ENCODE peak calls at places on chromosomes 3 and 15, in nine cellular contexts. U, Y, I, G, L, T, D, E and F are unnamed samples.

GRCh38 chr3:43260412-43260811 is 25.9 kb upstream of the SNRK start:
- DNase-seq in U (no peak), Y (no peak), I (no peak), G (peak), L (peak), T (peak), D (no peak), E (no peak), F (no peak)

GRCh38 chr3:53350652-53351051 is 3.3 kb upstream of the DCP1A start:
- DNase-seq in U (no peak), Y (no peak), I (no peak), G (no peak), L (peak), T (peak), D (peak), E (peak), F (no peak)

GRCh38 chr3:39126532-39127071 is 19.1 kb downstream of the TTC21A start:
- DNase-seq in U (no peak), Y (no peak), I (no peak), G (no peak), L (peak), T (peak), D (peak), E (peak), F (peak)

GRCh38 chr3:1960506-1960905 is 138.2 kb upstream of the CNTN4 start:
- DNase-seq in U (no peak), Y (no peak), I (no peak), G (no peak), L (no peak), T (no peak), D (no peak), E (no peak), F (no peak)

GRCh38 chr3:142660904-142661303 is 62.9 kb upstream of the TRPC1 start:
- DNase-seq in U (no peak), Y (no peak), I (no peak), G (no peak), L (no peak), T (no peak), D (no peak), E (no peak), F (no peak)

GRCh38 chr15:47717036-47717611 is at the start of gene SEMA6D:
- DNase-seq in U (no peak), Y (peak), I (peak), G (peak), L (peak), T (peak), D (peak), E (peak), F (peak)

GRCh38 chr15:101368086-101368780 is 73.2 kb upstream of the SNRPA1 start:
- DNase-seq in U (no peak), Y (peak), I (no peak), G (no peak), L (no peak), T (no peak), D (no peak), E (no peak), F (no peak)

GRCh38 chr15:89034305-89034704 is 54.0 kb upstream of the ABHD2 start:
- DNase-seq in U (no peak), Y (no peak), I (no peak), G (peak), L (peak), T (peak), D (peak), E (no peak), F (no peak)

GRCh38 chr15:89492934-89493631 is 3.3 kb downstream of the RHCG start:
- DNase-seq in U (no peak), Y (no peak), I (no peak), G (no peak), L (no peak), T (no peak), D (no peak), E (peak), F (no peak)

GRCh38 chr3:51538115-51538458 is 432 bp upstream of the RAD54L2 start:
- DNase-seq in U (no peak), Y (no peak), I (no peak), G (no peak), L (peak), T (no peak), D (no peak), E (no peak), F (no peak)

GRCh38 chr3:176490357-176490756 is 706.9 kb downstream of the TBL1XR1 start:
- DNase-seq in U (no peak), Y (no peak), I (no peak), G (no peak), L (no peak), T (no peak), D (no peak), E (no peak), F (no peak)

GRCh38 chr15:49223536-49224274 is 53.7 kb downstream of the GALK2 start:
- DNase-seq in U (no peak), Y (no peak), I (no peak), G (no peak), L (peak), T (no peak), D (no peak), E (no peak), F (no peak)

GRCh38 chr15:90680371-90680935 is 36.7 kb upstream of the BLM start:
- DNase-seq in U (no peak), Y (no peak), I (no peak), G (no peak), L (peak), T (no peak), D (peak), E (no peak), F (peak)

GRCh38 chr3:105039004-105039403 is 327.7 kb upstream of the ALCAM start:
- DNase-seq in U (no peak), Y (no peak), I (no peak), G (no peak), L (no peak), T (no peak), D (no peak), E (no peak), F (no peak)